ENCODE peak calls at places on chromosomes 5 and 9, in ten cellular contexts. X is HepG2; T is SJSA1; Y is naive thymus-derived CD4-positive, alpha-beta T cell; M is esophagus squamous epithelium; P is adrenal gland; J is effector memory CD4-positive, alpha-beta T cell; Z is CD8-positive, alpha-beta T cell; D is stomach; N is ovary. G is an unnamed sample. For H3K4me1 and H3K27me3, the result is how much of the 10 kb centered on the place peaks cover.

GRCh38 chr5:15008476-15008875 is 136.9 kb upstream of the ANKH start:
- DNase-seq in J (no peak), X (peak), P (peak), T (peak), Z (no peak), M (peak), N (peak), D (peak), Y (no peak), G (peak)

GRCh38 chr5:54996476-54996875 is 11.1 kb upstream of the ESM1 start:
- DNase-seq in T (no peak), P (no peak), N (no peak), D (no peak), M (no peak), J (no peak), Y (no peak), X (no peak), Z (no peak), G (no peak)

GRCh38 chr5:45038366-45038987 is 229.7 kb downstream of the MRPS30 start:
- DNase-seq in X (peak), M (no peak), T (peak), Y (no peak), J (no peak), D (no peak), Z (no peak), N (no peak), P (no peak), G (no peak)

GRCh38 chr9:30505311-30505710 is 1879.1 kb upstream of the ACO1 start:
- DNase-seq in Y (no peak), N (no peak), Z (no peak), P (no peak), X (no peak), D (no peak), T (no peak), J (no peak), M (no peak), G (no peak)

GRCh38 chr5:139232161-139232724 is 34.1 kb upstream of the SIL1 start:
- DNase-seq in X (no peak), D (no peak), J (no peak), M (no peak), N (no peak), Y (no peak), Z (no peak), T (no peak), P (no peak), G (no peak)

GRCh38 chr5:59598547-59598874 is 295.0 kb downstream of the PDE4D start:
- DNase-seq in M (no peak), T (no peak), N (no peak), P (no peak), Z (no peak), D (no peak), X (no peak), J (no peak), Y (no peak), G (no peak)

GRCh38 chr5:119367502-119368237 is 11.9 kb downstream of the TNFAIP8 start:
- DNase-seq in Y (no peak), Z (no peak), X (peak), T (no peak), M (no peak), P (no peak), J (no peak), N (no peak), D (no peak), G (no peak)

GRCh38 chr9:75230469-75230868 is 142.2 kb downstream of the OSTF1 start:
- DNase-seq in T (no peak), M (no peak), Z (no peak), Y (no peak), D (no peak), N (no peak), P (no peak), J (no peak), X (peak), G (no peak)

GRCh38 chr5:149151717-149152116 is 10.4 kb downstream of the ABLIM3 start:
- DNase-seq in X (no peak), T (peak), J (no peak), Y (no peak), Z (no peak), D (no peak), N (no peak), M (no peak), P (no peak), G (no peak)

GRCh38 chr5:42581845-42582244 is 158.6 kb downstream of the GHR start:
- DNase-seq in Y (no peak), Z (no peak), X (no peak), M (no peak), J (no peak), T (no peak), P (no peak), D (no peak), N (no peak), G (no peak)

GRCh38 chr9:16202221-16202620 is 649.4 kb downstream of the CCDC171 start:
- DNase-seq in T (peak), M (no peak), D (no peak), N (no peak), X (no peak), Y (no peak), Z (no peak), P (no peak), J (no peak), G (no peak)

GRCh38 chr5:54520438-54520846 is 2.9 kb downstream of the SNX18 start:
- DNase-seq in N (peak), Y (no peak), M (no peak), D (peak), Z (no peak), X (no peak), J (no peak), T (peak), P (peak), G (peak)

GRCh38 chr5:84259221-84260045 is 125.2 kb downstream of the EDIL3 start:
- DNase-seq in J (no peak), T (no peak), X (no peak), Z (no peak), P (no peak), M (no peak), N (no peak), D (no peak), Y (no peak), G (no peak)

GRCh38 chr5:74765201-74765600 is 1.7 kb downstream of the GFM2 start:
- DNase-seq in J (no peak), Z (no peak), D (no peak), Y (no peak), P (no peak), X (peak), N (no peak), M (no peak), T (peak), G (no peak)

GRCh38 chr9:73643379-73644013 is 491.8 kb downstream of the ANXA1 start:
- DNase-seq in J (no peak), D (no peak), Z (no peak), P (no peak), N (no peak), T (no peak), M (no peak), Y (no peak), X (no peak), G (no peak)

GRCh38 chr5:88734191-88734640 is 148.8 kb downstream of the MEF2C start:
- DNase-seq in P (peak), M (no peak), D (no peak), Y (no peak), N (peak), Z (no peak), T (no peak), J (no peak), X (no peak), G (no peak)

GRCh38 chr5:154196955-154197652 is 6.6 kb downstream of the GALNT10 start:
- DNase-seq in M (no peak), N (no peak), P (no peak), Y (no peak), T (peak), Z (no peak), D (no peak), X (peak), J (no peak), G (no peak)

GRCh38 chr5:136020383-136021015 is 8.3 kb upstream of the TGFBI start:
- DNase-seq in T (peak), D (no peak), M (no peak), P (peak), N (no peak), Y (no peak), J (no peak), X (peak), Z (no peak), G (no peak)

GRCh38 chr5:136023935-136024645 is 4.7 kb upstream of the TGFBI start:
- DNase-seq in N (no peak), Y (no peak), T (no peak), P (no peak), J (no peak), M (no peak), D (no peak), X (no peak), Z (no peak), G (no peak)

GRCh38 chr5:136021016-136021405 is 7.8 kb upstream of the TGFBI start:
- DNase-seq in M (no peak), Z (no peak), X (no peak), D (no peak), N (no peak), J (no peak), Y (no peak), P (no peak), T (no peak), G (no peak)

GRCh38 chr5:136025900-136026299 is 2.9 kb upstream of the TGFBI start:
- DNase-seq in M (no peak), Y (no peak), D (no peak), X (no peak), T (no peak), N (peak), P (peak), Z (no peak), J (no peak), G (peak)

DNA sequence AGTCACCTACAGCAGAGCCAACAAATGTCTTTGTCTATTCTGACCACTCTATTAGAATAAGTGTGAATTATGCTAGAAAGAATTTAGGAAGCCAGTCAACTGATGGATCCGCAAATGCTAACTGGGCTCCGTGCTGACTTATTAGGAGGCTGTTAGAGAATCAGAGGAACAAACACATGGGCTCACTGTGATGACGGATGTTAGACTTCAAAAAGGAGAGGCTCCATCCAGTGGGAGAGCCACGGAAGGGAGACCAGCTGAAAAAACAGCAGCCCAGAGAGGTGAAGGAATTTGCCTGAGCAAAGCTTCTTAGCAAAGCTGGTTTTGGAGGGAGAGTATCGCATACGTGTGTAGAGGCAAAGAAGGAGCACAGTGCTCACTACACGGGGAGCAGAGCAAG is 5.8 kb upstream of the TGFBI start:
- DNase-seq in Z (no peak), J (no peak), N (no peak), D (no peak), T (no peak), P (no peak), Y (no peak), X (no peak), M (no peak), G (no peak)
- H3K4me1 ChIP-seq in Z (under half), J (under half), N (under half), D (under half), T (under half), P (under half), Y (under half), X (under half), M (under half), G (under half)

DNA sequence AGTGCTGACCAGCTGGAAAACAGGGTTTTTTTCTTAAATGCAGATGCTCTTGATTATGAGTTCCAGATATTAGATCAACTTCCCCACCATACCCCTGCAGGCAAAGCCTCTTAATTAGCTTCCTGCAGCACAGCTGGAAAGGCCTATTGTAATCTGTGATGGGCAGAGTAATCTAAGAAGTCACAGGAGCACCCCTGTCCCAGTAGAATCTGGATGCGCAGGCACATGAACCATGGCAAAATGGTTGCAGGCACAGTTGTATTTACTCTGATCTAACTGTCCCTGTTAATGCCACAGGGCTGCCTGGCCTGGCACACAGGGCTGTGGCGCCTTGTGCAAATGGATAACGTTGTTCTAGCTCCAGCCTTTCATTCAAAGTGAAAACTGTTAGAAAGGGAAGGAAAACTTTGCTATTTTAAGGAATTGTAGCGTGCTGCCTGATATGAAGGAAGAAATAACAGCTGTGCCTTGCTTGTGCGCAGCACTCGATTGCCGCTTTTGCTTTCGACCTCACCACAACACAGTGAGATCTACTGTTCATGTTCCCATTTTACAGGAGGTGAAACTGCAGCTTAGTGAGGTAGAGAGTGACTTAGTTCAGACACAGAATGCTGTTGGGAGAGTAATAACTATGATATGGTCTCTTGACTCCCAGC is 2.3 kb downstream of the TGFBI start:
- DNase-seq in P (no peak), D (no peak), Y (no peak), M (no peak), X (no peak), N (no peak), Z (no peak), T (no peak), J (no peak), G (no peak)
- H3K27me3 ChIP-seq in P (under half), D (under half), Y (under half), M (under half), X (under half), N (under half), Z (under half), T (under half), J (under half), G (under half)

GRCh38 chr5:4022056-4022670 is 426.5 kb downstream of the IRX1 start:
- DNase-seq in Z (no peak), J (no peak), X (no peak), T (no peak), P (no peak), M (no peak), Y (no peak), D (no peak), N (no peak), G (no peak)

GRCh38 chr5:4018007-4018406 is 422.4 kb downstream of the IRX1 start:
- DNase-seq in P (no peak), T (no peak), D (no peak), M (no peak), X (no peak), J (no peak), Y (no peak), N (no peak), Z (no peak), G (no peak)

GRCh38 chr5:4018968-4019766 is 423.5 kb downstream of the IRX1 start:
- DNase-seq in J (no peak), M (no peak), Z (no peak), D (no peak), Y (no peak), N (no peak), P (no peak), T (no peak), X (no peak), G (no peak)

GRCh38 chr5:4020386-4020785 is 424.8 kb downstream of the IRX1 start:
- DNase-seq in M (no peak), X (no peak), Y (no peak), D (no peak), T (no peak), P (no peak), Z (no peak), J (no peak), N (no peak), G (no peak)

DNA sequence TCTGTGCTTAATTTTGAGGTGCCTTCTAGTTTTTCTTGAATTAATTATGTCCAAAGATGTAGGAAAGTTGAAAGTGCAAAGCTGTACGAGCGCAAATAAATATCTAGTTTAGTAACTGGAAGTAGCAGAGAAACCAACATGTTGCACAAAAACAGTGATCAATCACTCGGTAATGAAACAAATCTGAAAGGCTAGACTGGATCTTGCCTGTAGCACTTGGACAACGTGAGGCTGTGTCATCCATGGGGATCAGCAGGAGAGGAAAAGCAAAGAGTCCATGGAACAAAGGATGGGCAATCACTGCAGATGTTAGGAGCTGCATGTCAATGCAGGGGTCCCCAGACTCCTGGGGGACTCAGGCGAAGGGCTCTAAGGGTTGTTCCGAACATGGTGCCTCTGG is 424.2 kb downstream of the IRX1 start:
- DNase-seq in Y (no peak), N (no peak), D (no peak), J (no peak), M (no peak), P (no peak), X (no peak), T (no peak), Z (no peak), G (no peak)
- H3K27ac ChIP-seq in Y (no peak), N (no peak), D (peak), J (no peak), M (no peak), P (no peak), X (no peak), T (no peak), Z (no peak), G (no peak)

GRCh38 chr9:134422701-134423100 is 96.4 kb downstream of the RXRA start:
- DNase-seq in X (no peak), T (no peak), D (peak), N (peak), J (no peak), M (no peak), Y (no peak), P (peak), Z (no peak), G (no peak)

GRCh38 chr9:134422301-134422700 is 96.0 kb downstream of the RXRA start:
- DNase-seq in N (peak), Y (no peak), J (no peak), P (peak), Z (no peak), T (no peak), M (no peak), D (peak), X (no peak), G (no peak)

GRCh38 chr9:134424818-134425217 is 98.6 kb downstream of the RXRA start:
- DNase-seq in J (no peak), N (peak), P (no peak), X (no peak), D (no peak), Y (no peak), M (no peak), Z (no peak), T (no peak), G (no peak)

GRCh38 chr9:134423166-134423565 is 96.9 kb downstream of the RXRA start:
- DNase-seq in X (no peak), Y (no peak), P (no peak), M (no peak), T (no peak), D (no peak), N (peak), J (no peak), Z (no peak), G (no peak)

DNA sequence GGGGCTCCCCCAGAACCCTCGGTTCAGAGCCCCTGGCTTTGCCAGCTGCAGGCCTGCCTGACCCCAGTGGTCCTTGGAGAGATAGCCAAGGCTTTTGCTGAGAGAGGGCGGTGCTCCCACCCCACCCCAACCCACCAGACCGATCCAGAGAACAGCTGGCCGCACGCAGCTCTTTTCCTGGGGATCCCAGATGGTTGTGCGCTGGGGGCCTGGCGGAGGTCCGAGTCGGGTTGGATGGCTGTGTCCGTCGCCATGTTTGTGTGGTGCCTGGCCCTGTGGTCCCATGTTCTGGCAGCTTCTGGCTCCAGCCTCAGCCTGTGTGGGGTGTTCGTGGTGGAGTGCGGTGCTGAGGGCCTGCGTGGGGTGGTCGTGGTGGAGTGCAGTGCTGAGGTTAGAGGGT is 97.5 kb downstream of the RXRA start:
- DNase-seq in X (no peak), J (no peak), T (no peak), P (no peak), Y (no peak), D (no peak), Z (no peak), N (peak), M (no peak), G (no peak)
- H3K4me1 ChIP-seq in X (under half), J (under half), T (under half), P (under half), Y (under half), D (under half), Z (under half), N (under half), M (under half), G (under half)

DNA sequence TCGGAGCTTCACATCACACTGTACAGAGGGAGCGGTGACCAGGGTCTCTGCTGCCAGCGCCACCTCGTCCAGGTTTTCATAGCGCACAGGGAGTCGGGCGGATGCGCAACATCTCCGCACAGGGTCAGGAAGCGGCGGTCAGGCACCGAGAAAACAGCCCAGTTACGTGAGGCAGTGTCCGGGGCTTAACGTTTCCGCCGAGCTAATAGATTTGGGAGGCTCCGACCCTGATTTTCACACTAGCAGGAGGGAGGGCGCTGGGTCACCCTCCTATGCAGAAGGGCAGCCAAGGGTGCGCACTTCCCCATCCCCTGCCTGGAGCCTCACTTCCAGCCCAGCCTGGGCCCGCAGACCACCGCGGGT is 13.7 kb downstream of the BTNL9 start:
- DNase-seq in P (peak), M (no peak), Y (no peak), D (no peak), J (no peak), N (no peak), X (no peak), Z (no peak), T (no peak), G (peak)
- H3K27me3 ChIP-seq in P (half or more), M (under half), Y (under half), D (half or more), J (half or more), N (under half), X (under half), Z (under half), T (half or more), G (under half)

G was measured in thyroid gland.